ENCODE peak calls at places on chromosomes 11 and 22, in six cellular contexts. One of them, this sample, is unnamed.

GRCh38 chr11:41659990-41660389 is 200.5 kb upstream of the LRRC4C start:
- DNase-seq in A549: no peak
- DNase-seq in SK-N-SH: no peak
- DNase-seq in HepG2: no peak
- DNase-seq in GM12878: no peak
- DNase-seq in H1: no peak
- DNase-seq in this sample: no peak

GRCh38 chr22:39220897-39221850 is 23.6 kb downstream of the PDGFB start:
- DNase-seq in A549: no peak
- DNase-seq in SK-N-SH: no peak
- DNase-seq in HepG2: no peak
- DNase-seq in GM12878: no peak
- DNase-seq in H1: no peak
- DNase-seq in this sample: no peak

GRCh38 chr22:40919446-40919845 is 31.7 kb upstream of the RBX1 start:
- DNase-seq in A549: no peak
- DNase-seq in SK-N-SH: no peak
- DNase-seq in HepG2: no peak
- DNase-seq in GM12878: no peak
- DNase-seq in H1: no peak
- DNase-seq in this sample: no peak

GRCh38 chr22:46202897-46203589 is 47.0 kb downstream of the CDPF1 start:
- DNase-seq in A549: no peak
- DNase-seq in SK-N-SH: no peak
- DNase-seq in HepG2: no peak
- DNase-seq in GM12878: no peak
- DNase-seq in H1: no peak
- DNase-seq in this sample: no peak

GRCh38 chr11:106821291-106821690 is 197.0 kb downstream of the GUCY1A2 start:
- DNase-seq in A549: no peak
- DNase-seq in SK-N-SH: no peak
- DNase-seq in HepG2: no peak
- DNase-seq in GM12878: no peak
- DNase-seq in H1: no peak
- DNase-seq in this sample: no peak

GRCh38 chr22:36086629-36087254 is 58.1 kb upstream of the RBFOX2 start:
- DNase-seq in A549: no peak
- DNase-seq in SK-N-SH: no peak
- DNase-seq in HepG2: no peak
- DNase-seq in GM12878: no peak
- DNase-seq in H1: no peak
- DNase-seq in this sample: no peak

GRCh38 chr11:12050911-12051667 is 42.7 kb upstream of the DKK3 start:
- DNase-seq in A549: no peak
- DNase-seq in SK-N-SH: no peak
- DNase-seq in HepG2: no peak
- DNase-seq in GM12878: no peak
- DNase-seq in H1: no peak
- DNase-seq in this sample: no peak

GRCh38 chr11:65611758-65612603 is 2.0 kb downstream of the MAP3K11 start:
- DNase-seq in A549: no peak
- DNase-seq in SK-N-SH: no peak
- DNase-seq in HepG2: no peak
- DNase-seq in GM12878: no peak
- DNase-seq in H1: no peak
- DNase-seq in this sample: no peak

GRCh38 chr11:69463181-69463891 is 18.1 kb upstream of the LINC01488 start:
- DNase-seq in A549: no peak
- DNase-seq in SK-N-SH: peak; percentile 88
- DNase-seq in HepG2: peak; percentile 36
- DNase-seq in GM12878: no peak
- DNase-seq in H1: no peak
- DNase-seq in this sample: no peak

GRCh38 chr11:2777396-2777795 is 77.6 kb upstream of the KCNQ1OT1 start:
- DNase-seq in A549: peak; percentile 65
- DNase-seq in SK-N-SH: no peak
- DNase-seq in HepG2: no peak
- DNase-seq in GM12878: no peak
- DNase-seq in H1: no peak
- DNase-seq in this sample: no peak

GRCh38 chr11:102293873-102294601 is 23.2 kb upstream of the BIRC3 start:
- DNase-seq in A549: no peak
- DNase-seq in SK-N-SH: no peak
- DNase-seq in HepG2: peak; percentile 54
- DNase-seq in GM12878: no peak
- DNase-seq in H1: no peak
- DNase-seq in this sample: peak; percentile 51

GRCh38 chr11:103395612-103396011 is 286.4 kb downstream of the DYNC2H1 start:
- DNase-seq in A549: no peak
- DNase-seq in SK-N-SH: no peak
- DNase-seq in HepG2: peak; percentile 1
- DNase-seq in GM12878: no peak
- DNase-seq in H1: no peak
- DNase-seq in this sample: no peak

GRCh38 chr11:29432719-29433325 is 584.0 kb downstream of the KCNA4 start:
- DNase-seq in A549: peak; percentile 17
- DNase-seq in SK-N-SH: peak; percentile 14
- DNase-seq in HepG2: peak; percentile 2
- DNase-seq in GM12878: no peak
- DNase-seq in H1: no peak
- DNase-seq in this sample: peak; percentile 22

GRCh38 chr11:7874061-7874460 is 57.0 kb downstream of the OR10A6 start:
- DNase-seq in A549: no peak
- DNase-seq in SK-N-SH: no peak
- DNase-seq in HepG2: no peak
- DNase-seq in GM12878: no peak
- DNase-seq in H1: no peak
- DNase-seq in this sample: no peak

GRCh38 chr11:55658608-55659007 is 3.4 kb upstream of the OR4C6 start:
- DNase-seq in A549: no peak
- DNase-seq in SK-N-SH: no peak
- DNase-seq in HepG2: no peak
- DNase-seq in GM12878: no peak
- DNase-seq in H1: no peak
- DNase-seq in this sample: no peak

GRCh38 chr11:34525887-34526657 is 12.5 kb upstream of the ELF5 start:
- DNase-seq in A549: no peak
- DNase-seq in SK-N-SH: no peak
- DNase-seq in HepG2: no peak
- DNase-seq in GM12878: no peak
- DNase-seq in H1: no peak
- DNase-seq in this sample: no peak

GRCh38 chr22:48098243-48098935 is 1335.9 kb downstream of the TBC1D22A start:
- DNase-seq in A549: no peak
- DNase-seq in SK-N-SH: no peak
- DNase-seq in HepG2: no peak
- DNase-seq in GM12878: peak; percentile 93
- DNase-seq in H1: no peak
- DNase-seq in this sample: no peak

GRCh38 chr11:130729678-130730300 is 186.5 kb downstream of the SNX19 start:
- DNase-seq in A549: no peak
- DNase-seq in SK-N-SH: no peak
- DNase-seq in HepG2: no peak
- DNase-seq in GM12878: no peak
- DNase-seq in H1: no peak
- DNase-seq in this sample: no peak

GRCh38 chr11:126991596-126991995 is 9.0 kb downstream of the KIRREL3 start:
- DNase-seq in A549: no peak
- DNase-seq in SK-N-SH: no peak
- DNase-seq in HepG2: no peak
- DNase-seq in GM12878: no peak
- DNase-seq in H1: no peak
- DNase-seq in this sample: no peak

GRCh38 chr11:31443802-31444201 is 65.6 kb downstream of the IMMP1L start:
- DNase-seq in A549: no peak
- DNase-seq in SK-N-SH: no peak
- DNase-seq in HepG2: no peak
- DNase-seq in GM12878: no peak
- DNase-seq in H1: no peak
- DNase-seq in this sample: no peak

GRCh38 chr11:33291004-33291777 is 34.0 kb downstream of the HIPK3 start:
- DNase-seq in A549: no peak
- DNase-seq in SK-N-SH: peak; percentile 13
- DNase-seq in HepG2: no peak
- DNase-seq in GM12878: peak; percentile 64
- DNase-seq in H1: no peak
- DNase-seq in this sample: no peak

GRCh38 chr11:112366777-112367176 is 106.1 kb upstream of the PLET1 start:
- DNase-seq in A549: no peak
- DNase-seq in SK-N-SH: no peak
- DNase-seq in HepG2: no peak
- DNase-seq in GM12878: no peak
- DNase-seq in H1: no peak
- DNase-seq in this sample: no peak

GRCh38 chr11:37687130-37687529 is 1089.1 kb upstream of the RAG2 start:
- DNase-seq in A549: no peak
- DNase-seq in SK-N-SH: no peak
- DNase-seq in HepG2: no peak
- DNase-seq in GM12878: no peak
- DNase-seq in H1: no peak
- DNase-seq in this sample: no peak

GRCh38 chr11:123365955-123366354 is 64.1 kb upstream of the GRAMD1B start:
- DNase-seq in A549: no peak
- DNase-seq in SK-N-SH: no peak
- DNase-seq in HepG2: no peak
- DNase-seq in GM12878: no peak
- DNase-seq in H1: no peak
- DNase-seq in this sample: no peak

GRCh38 chr11:101840720-101841119 is 74.1 kb upstream of the CEP126 start:
- DNase-seq in A549: no peak
- DNase-seq in SK-N-SH: no peak
- DNase-seq in HepG2: no peak
- DNase-seq in GM12878: no peak
- DNase-seq in H1: no peak
- DNase-seq in this sample: no peak

GRCh38 chr11:127898422-127899365 is 688.7 kb downstream of the ETS1 start:
- DNase-seq in A549: no peak
- DNase-seq in SK-N-SH: no peak
- DNase-seq in HepG2: no peak
- DNase-seq in GM12878: no peak
- DNase-seq in H1: no peak
- DNase-seq in this sample: no peak

GRCh38 chr22:44440224-44441160 is 57.5 kb downstream of the RTL6 start:
- DNase-seq in A549: no peak
- DNase-seq in SK-N-SH: no peak
- DNase-seq in HepG2: no peak
- DNase-seq in GM12878: no peak
- DNase-seq in H1: no peak
- DNase-seq in this sample: no peak

GRCh38 chr22:30469165-30469564 is 2.7 kb downstream of the SEC14L3 start:
- DNase-seq in A549: no peak
- DNase-seq in SK-N-SH: no peak
- DNase-seq in HepG2: no peak
- DNase-seq in GM12878: no peak
- DNase-seq in H1: no peak
- DNase-seq in this sample: no peak

DNA sequence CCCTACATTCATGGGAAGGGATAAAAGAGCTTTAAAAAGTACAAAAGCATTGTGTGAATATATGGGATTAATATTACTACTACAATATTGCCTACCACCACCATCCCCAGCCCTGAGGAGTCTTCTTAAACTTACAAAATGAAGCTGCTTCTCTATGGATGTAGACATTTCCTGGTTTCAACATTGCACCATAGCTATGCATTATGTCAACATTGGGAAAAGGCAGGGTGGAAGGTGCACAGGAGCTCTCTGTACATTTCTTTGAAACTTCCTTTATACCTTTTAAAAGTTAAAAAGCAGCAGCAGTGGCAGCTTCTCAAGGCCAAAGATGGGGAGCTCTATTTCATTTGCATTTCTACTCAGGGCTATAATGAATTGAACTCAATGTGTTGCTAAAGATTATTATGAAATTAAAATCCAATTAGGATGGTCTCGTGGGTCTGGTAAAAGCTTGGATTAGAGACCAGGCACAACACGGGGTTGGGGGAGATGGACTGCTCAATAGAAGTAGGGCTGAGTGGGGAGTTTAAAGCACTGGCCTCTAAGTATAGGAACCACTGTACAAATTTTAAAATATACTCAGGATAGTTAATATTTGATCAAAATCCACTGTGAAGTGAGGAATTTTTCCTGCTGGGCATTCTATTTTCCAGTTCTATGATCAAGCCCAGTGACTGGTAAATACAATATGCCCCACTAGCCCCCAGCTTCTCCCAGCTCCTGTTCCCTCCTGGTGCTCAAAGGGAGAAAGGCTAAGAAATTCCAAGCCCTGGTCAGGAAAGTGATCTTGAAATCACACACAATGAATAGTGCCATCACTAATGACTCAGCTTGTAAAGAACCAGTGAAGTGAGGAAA is 362.7 kb upstream of the CCDC90B start:
- DNase-seq in A549: no peak
- DNase-seq in SK-N-SH: no peak
- DNase-seq in HepG2: peak; percentile 60
- DNase-seq in GM12878: no peak
- DNase-seq in H1: no peak
- DNase-seq in this sample: no peak
- TF ChIP-seq CHD2 in A549: no peak
- TF ChIP-seq CHD2 in SK-N-SH: no peak
- TF ChIP-seq CHD2 in HepG2: no peak
- TF ChIP-seq CHD2 in GM12878: no peak
- TF ChIP-seq CHD2 in H1: no peak
- TF ChIP-seq CHD2 in this sample: no peak

GRCh38 chr11:405323-405975 is 9.3 kb downstream of the SIGIRR start:
- DNase-seq in A549: no peak
- DNase-seq in SK-N-SH: no peak
- DNase-seq in HepG2: no peak
- DNase-seq in GM12878: no peak
- DNase-seq in H1: no peak
- DNase-seq in this sample: no peak
- TF ChIP-seq CHD2 in A549: no peak
- TF ChIP-seq CHD2 in SK-N-SH: no peak
- TF ChIP-seq CHD2 in HepG2: no peak
- TF ChIP-seq CHD2 in GM12878: no peak
- TF ChIP-seq CHD2 in H1: no peak
- TF ChIP-seq CHD2 in this sample: no peak

GRCh38 chr22:37906364-37907008 is 389 bp downstream of the MICALL1 start:
- DNase-seq in A549: no peak
- DNase-seq in SK-N-SH: peak; percentile 78
- DNase-seq in HepG2: no peak
- DNase-seq in GM12878: no peak
- DNase-seq in H1: no peak
- DNase-seq in this sample: peak; percentile 35
- TF ChIP-seq CHD2 in A549: no peak
- TF ChIP-seq CHD2 in SK-N-SH: no peak
- TF ChIP-seq CHD2 in HepG2: no peak
- TF ChIP-seq CHD2 in GM12878: no peak
- TF ChIP-seq CHD2 in H1: no peak
- TF ChIP-seq CHD2 in this sample: no peak

DNA sequence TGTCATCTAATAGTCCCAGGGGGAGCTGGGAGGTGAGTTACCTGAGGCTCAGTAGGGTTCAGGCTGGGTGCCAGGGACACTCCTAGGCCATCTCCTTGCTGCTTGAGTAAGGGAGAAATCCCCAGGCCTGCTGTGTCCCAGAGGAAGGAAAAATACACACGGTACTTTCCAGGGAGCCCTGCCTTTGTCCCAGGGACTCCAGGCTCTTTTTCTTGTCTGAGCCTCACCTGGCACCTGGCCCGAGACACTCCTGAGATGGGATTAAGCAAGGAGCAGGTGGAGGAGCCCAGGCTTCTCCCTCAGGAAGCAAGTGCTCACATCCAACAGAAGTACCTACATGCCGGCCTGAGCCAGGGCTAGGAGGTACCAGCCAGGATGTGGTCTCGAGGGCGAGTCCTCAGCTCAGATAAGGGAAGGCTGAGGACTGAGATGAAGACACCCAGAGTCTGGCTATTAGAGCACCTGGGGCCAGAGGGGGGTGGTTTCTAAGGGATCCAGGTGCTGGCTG is 899 bp upstream of the KLHDC7B start:
- DNase-seq in A549: no peak
- DNase-seq in SK-N-SH: no peak
- DNase-seq in HepG2: no peak
- DNase-seq in GM12878: no peak
- DNase-seq in H1: no peak
- DNase-seq in this sample: no peak
- TF ChIP-seq CHD2 in A549: no peak
- TF ChIP-seq CHD2 in SK-N-SH: no peak
- TF ChIP-seq CHD2 in HepG2: no peak
- TF ChIP-seq CHD2 in GM12878: no peak
- TF ChIP-seq CHD2 in H1: no peak
- TF ChIP-seq CHD2 in this sample: no peak

This sample was measured in K562.